ENCODE peak calls at places on chromosomes 6 and 20, in four cellular contexts. One of them, this sample, is unnamed. For H3K27me3, the result is how much of the 10 kb centered on the place peaks cover.

GRCh38 chr6:3876131-3876530 is 27.0 kb downstream of the FAM50B start:
- DNase-seq in neuronal stem cell: no peak
- DNase-seq in left lung: no peak
- DNase-seq in upper lobe of right lung: no peak
- DNase-seq in this sample: peak

GRCh38 chr20:32368930-32369329 is 10.8 kb downstream of the ASXL1 start:
- DNase-seq in neuronal stem cell: no peak
- DNase-seq in left lung: no peak
- DNase-seq in upper lobe of right lung: no peak
- DNase-seq in this sample: no peak

GRCh38 chr6:168417660-168418059 is 23.3 kb upstream of the SMOC2 start:
- DNase-seq in neuronal stem cell: no peak
- DNase-seq in left lung: no peak
- DNase-seq in upper lobe of right lung: no peak
- DNase-seq in this sample: no peak

GRCh38 chr6:16999486-17000436 is 102.1 kb upstream of the STMND1 start:
- DNase-seq in neuronal stem cell: no peak
- DNase-seq in left lung: no peak
- DNase-seq in upper lobe of right lung: no peak
- DNase-seq in this sample: no peak

GRCh38 chr20:40265872-40266533 is 423.0 kb downstream of the MAFB start:
- DNase-seq in neuronal stem cell: no peak
- DNase-seq in left lung: no peak
- DNase-seq in upper lobe of right lung: no peak
- DNase-seq in this sample: no peak

GRCh38 chr20:60820918-60821317 is 431.1 kb upstream of the CDH4 start:
- DNase-seq in neuronal stem cell: no peak
- DNase-seq in left lung: no peak
- DNase-seq in upper lobe of right lung: no peak
- DNase-seq in this sample: no peak

GRCh38 chr6:6588064-6588923 is at the start of gene LY86:
- DNase-seq in neuronal stem cell: no peak
- DNase-seq in left lung: peak
- DNase-seq in upper lobe of right lung: no peak
- DNase-seq in this sample: no peak

GRCh38 chr20:4158466-4159050 is 143.2 kb upstream of the RNF24 start:
- DNase-seq in neuronal stem cell: no peak
- DNase-seq in left lung: no peak
- DNase-seq in upper lobe of right lung: no peak
- DNase-seq in this sample: no peak

GRCh38 chr6:170448745-170449144 is 104.4 kb downstream of the PSMB1 start:
- DNase-seq in neuronal stem cell: no peak
- DNase-seq in left lung: no peak
- DNase-seq in upper lobe of right lung: peak
- DNase-seq in this sample: peak

GRCh38 chr20:62917720-62918119 is 8.6 kb downstream of the DIDO1 start:
- DNase-seq in neuronal stem cell: no peak
- DNase-seq in left lung: no peak
- DNase-seq in upper lobe of right lung: no peak
- DNase-seq in this sample: no peak

GRCh38 chr20:63215101-63216040 is 560 bp downstream of the YTHDF1 start:
- DNase-seq in neuronal stem cell: no peak
- DNase-seq in left lung: no peak
- DNase-seq in upper lobe of right lung: no peak
- DNase-seq in this sample: no peak

GRCh38 chr6:170052991-170053821 is 237.7 kb downstream of the DLL1 start:
- DNase-seq in neuronal stem cell: no peak
- DNase-seq in left lung: peak
- DNase-seq in upper lobe of right lung: peak
- DNase-seq in this sample: no peak

GRCh38 chr20:49199729-49200293 is 11.7 kb upstream of the STAU1 start:
- DNase-seq in neuronal stem cell: no peak
- DNase-seq in left lung: no peak
- DNase-seq in upper lobe of right lung: peak
- DNase-seq in this sample: no peak

GRCh38 chr20:36591854-36592641 is 13.5 kb upstream of the RAB5IF start:
- DNase-seq in neuronal stem cell: no peak
- DNase-seq in left lung: no peak
- DNase-seq in upper lobe of right lung: no peak
- DNase-seq in this sample: no peak

GRCh38 chr6:15675537-15676170 is 12.8 kb upstream of the DTNBP1 start:
- DNase-seq in neuronal stem cell: no peak
- DNase-seq in left lung: no peak
- DNase-seq in upper lobe of right lung: no peak
- DNase-seq in this sample: no peak

GRCh38 chr6:95364016-95364604 is 213.2 kb upstream of the MANEA start:
- DNase-seq in neuronal stem cell: peak
- DNase-seq in left lung: no peak
- DNase-seq in upper lobe of right lung: no peak
- DNase-seq in this sample: no peak

GRCh38 chr6:45196121-45196520 is 132.0 kb upstream of the RUNX2 start:
- DNase-seq in neuronal stem cell: no peak
- DNase-seq in left lung: no peak
- DNase-seq in upper lobe of right lung: no peak
- DNase-seq in this sample: no peak

GRCh38 chr20:37505263-37506165 is 15.5 kb upstream of the NNAT start:
- DNase-seq in neuronal stem cell: no peak
- DNase-seq in left lung: no peak
- DNase-seq in upper lobe of right lung: no peak
- DNase-seq in this sample: no peak

GRCh38 chr6:3741477-3741871 is 10.0 kb downstream of the PXDC1 start:
- DNase-seq in neuronal stem cell: no peak
- DNase-seq in left lung: no peak
- DNase-seq in upper lobe of right lung: no peak
- DNase-seq in this sample: no peak

GRCh38 chr20:23254505-23254904 is 96.1 kb upstream of the NXT1 start:
- DNase-seq in neuronal stem cell: no peak
- DNase-seq in left lung: no peak
- DNase-seq in upper lobe of right lung: no peak
- DNase-seq in this sample: no peak

GRCh38 chr6:101296184-101296583 is 97.3 kb upstream of the GRIK2 start:
- DNase-seq in neuronal stem cell: no peak
- DNase-seq in left lung: no peak
- DNase-seq in upper lobe of right lung: no peak
- DNase-seq in this sample: no peak

GRCh38 chr6:78598966-78599365 is 268.4 kb upstream of the IRAK1BP1 start:
- DNase-seq in neuronal stem cell: no peak
- DNase-seq in left lung: no peak
- DNase-seq in upper lobe of right lung: no peak
- DNase-seq in this sample: peak

GRCh38 chr6:158060447-158061360 is 79.0 kb downstream of the SYNJ2 start:
- DNase-seq in neuronal stem cell: no peak
- DNase-seq in left lung: peak
- DNase-seq in upper lobe of right lung: peak
- DNase-seq in this sample: peak

GRCh38 chr6:157609556-157609955 is 213.5 kb upstream of the SNX9 start:
- DNase-seq in neuronal stem cell: no peak
- DNase-seq in left lung: no peak
- DNase-seq in upper lobe of right lung: no peak
- DNase-seq in this sample: no peak

GRCh38 chr6:112906737-112907136 is 559.6 kb downstream of the RFPL4B start:
- DNase-seq in neuronal stem cell: no peak
- DNase-seq in left lung: no peak
- DNase-seq in upper lobe of right lung: no peak
- DNase-seq in this sample: no peak

GRCh38 chr6:25756382-25757354 is 2.1 kb downstream of the SLC17A4 start:
- DNase-seq in neuronal stem cell: no peak
- DNase-seq in left lung: no peak
- DNase-seq in upper lobe of right lung: no peak
- DNase-seq in this sample: no peak
- H3K4me3 ChIP-seq in neuronal stem cell: no peak
- H3K4me3 ChIP-seq in left lung: no peak
- H3K4me3 ChIP-seq in upper lobe of right lung: no peak
- H3K4me3 ChIP-seq in this sample: no peak

GRCh38 chr20:47684306-47685080 is 100.8 kb downstream of the SULF2 start:
- DNase-seq in neuronal stem cell: no peak
- DNase-seq in left lung: no peak
- DNase-seq in upper lobe of right lung: no peak
- DNase-seq in this sample: no peak

GRCh38 chr20:47682916-47683315 is 102.4 kb downstream of the SULF2 start:
- DNase-seq in neuronal stem cell: no peak
- DNase-seq in left lung: no peak
- DNase-seq in upper lobe of right lung: no peak
- DNase-seq in this sample: no peak

GRCh38 chr20:47680804-47681529 is 104.3 kb downstream of the SULF2 start:
- DNase-seq in neuronal stem cell: no peak
- DNase-seq in left lung: no peak
- DNase-seq in upper lobe of right lung: no peak
- DNase-seq in this sample: no peak

GRCh38 chr20:47679462-47679861 is 105.8 kb downstream of the SULF2 start:
- DNase-seq in neuronal stem cell: no peak
- DNase-seq in left lung: no peak
- DNase-seq in upper lobe of right lung: peak
- DNase-seq in this sample: no peak

GRCh38 chr20:47681977-47682812 is 103.1 kb downstream of the SULF2 start:
- DNase-seq in neuronal stem cell: no peak
- DNase-seq in left lung: peak
- DNase-seq in upper lobe of right lung: peak
- DNase-seq in this sample: no peak
- H3K27ac ChIP-seq in neuronal stem cell: no peak
- H3K27ac ChIP-seq in left lung: peak
- H3K27ac ChIP-seq in upper lobe of right lung: peak
- H3K27ac ChIP-seq in this sample: no peak

DNA sequence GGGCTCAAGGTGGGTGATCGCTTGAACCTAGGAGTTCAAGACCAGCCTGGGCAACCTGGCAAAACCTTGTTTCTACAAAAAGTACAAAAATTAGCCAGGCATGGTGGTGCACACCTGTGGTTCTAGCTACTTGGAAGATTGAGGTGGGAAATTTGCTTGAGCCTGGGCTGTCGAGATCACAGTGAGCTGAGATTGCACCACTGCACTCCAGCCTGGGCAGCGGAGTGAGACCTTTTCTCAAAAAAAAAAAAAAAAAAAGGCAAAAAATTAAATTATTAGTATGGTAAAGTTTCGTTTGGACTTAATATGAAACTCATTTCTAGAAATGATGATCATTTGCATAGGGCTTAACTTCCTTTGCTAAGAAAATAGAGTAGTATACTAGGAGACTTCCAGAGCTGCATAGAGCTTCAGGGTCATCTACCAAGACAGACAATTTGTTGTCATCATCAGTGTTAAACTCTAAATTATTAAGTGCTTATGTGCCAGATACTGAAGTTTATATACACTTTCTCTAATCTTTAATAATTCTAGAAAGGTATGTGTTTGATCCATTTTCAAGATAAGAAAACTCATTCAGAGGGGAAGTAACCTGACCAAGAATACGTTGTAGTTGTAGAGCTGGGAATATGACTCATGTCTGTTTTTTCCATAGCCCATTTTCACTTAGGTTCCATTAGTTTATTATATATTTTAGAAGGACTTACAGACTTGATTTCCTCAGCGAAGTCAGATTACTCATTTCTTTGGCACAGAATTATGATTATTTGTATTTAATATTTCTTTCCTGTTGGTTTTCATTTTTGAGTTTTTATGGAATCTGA is 84.5 kb downstream of the SLC16A10 start:
- DNase-seq in neuronal stem cell: no peak
- DNase-seq in left lung: no peak
- DNase-seq in upper lobe of right lung: no peak
- DNase-seq in this sample: no peak
- H3K27me3 ChIP-seq in neuronal stem cell: under half
- H3K27me3 ChIP-seq in left lung: under half
- H3K27me3 ChIP-seq in upper lobe of right lung: under half
- H3K27me3 ChIP-seq in this sample: under half

DNA sequence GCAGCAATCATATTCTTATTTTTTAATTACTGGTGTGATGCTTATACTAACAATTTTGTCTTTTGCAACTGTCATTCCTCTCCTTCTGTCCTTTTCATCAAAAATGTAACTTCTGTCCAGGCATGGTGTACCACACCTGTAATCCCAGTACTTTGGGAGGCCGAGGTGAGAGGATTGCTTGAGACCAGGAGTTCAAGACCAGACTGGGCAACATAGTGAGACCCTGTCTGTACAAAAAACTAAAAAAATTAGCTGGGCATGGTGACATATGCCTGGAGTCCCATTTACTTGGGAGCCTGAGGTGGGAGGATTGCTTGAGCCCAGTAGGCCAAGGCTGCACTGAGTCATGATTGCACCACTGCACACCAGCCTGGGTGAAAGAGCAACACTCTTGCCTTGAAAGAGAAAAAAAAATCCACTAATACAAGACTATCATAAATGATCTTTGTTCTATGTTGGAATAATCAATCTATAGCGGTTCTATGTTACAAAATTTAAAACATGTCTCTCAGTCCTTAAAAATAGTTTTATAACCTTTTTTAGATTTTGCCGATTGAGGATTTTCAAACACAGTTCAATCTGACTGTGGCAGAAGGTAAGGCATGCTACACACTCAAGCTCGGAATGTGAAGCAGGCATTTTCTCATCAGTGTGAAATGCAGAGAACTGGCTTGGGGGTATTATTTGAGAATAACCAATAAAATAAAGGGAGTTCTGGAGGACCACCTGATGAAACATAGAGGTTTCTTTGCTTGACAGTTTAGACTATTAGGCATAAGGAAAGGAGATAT is 70.4 kb downstream of the ENPP1 start:
- DNase-seq in neuronal stem cell: no peak
- DNase-seq in left lung: no peak
- DNase-seq in upper lobe of right lung: no peak
- DNase-seq in this sample: no peak
- H3K4me3 ChIP-seq in neuronal stem cell: no peak
- H3K4me3 ChIP-seq in left lung: no peak
- H3K4me3 ChIP-seq in upper lobe of right lung: no peak
- H3K4me3 ChIP-seq in this sample: no peak

DNA sequence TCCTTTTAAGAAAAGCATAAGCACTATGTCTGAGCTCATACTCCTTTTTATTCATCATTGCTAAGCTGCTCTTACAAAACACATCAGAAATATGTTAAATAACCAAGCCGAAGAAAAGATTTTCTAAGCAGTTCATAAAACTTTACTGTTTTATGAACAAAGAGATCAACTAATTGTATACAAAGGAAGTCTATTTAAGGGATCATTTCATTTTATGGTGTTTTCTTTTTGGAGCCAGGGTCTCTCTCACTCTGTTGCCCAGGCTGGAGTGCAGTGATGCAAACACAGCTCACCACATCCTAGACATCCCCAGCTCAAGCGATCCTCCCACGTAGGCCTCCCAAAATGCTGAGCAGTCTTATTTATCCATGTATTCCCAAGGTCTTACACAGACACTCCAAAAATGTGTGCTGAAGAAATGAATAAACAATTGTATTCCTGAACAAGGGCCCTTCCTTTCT is 9.3 kb downstream of the NUDT3 start:
- DNase-seq in neuronal stem cell: no peak
- DNase-seq in left lung: no peak
- DNase-seq in upper lobe of right lung: no peak
- DNase-seq in this sample: no peak
- H3K27ac ChIP-seq in neuronal stem cell: no peak
- H3K27ac ChIP-seq in left lung: no peak
- H3K27ac ChIP-seq in upper lobe of right lung: no peak
- H3K27ac ChIP-seq in this sample: no peak

This sample was measured in SJSA1.